ENCODE peak calls at places on chromosomes 2 and 18, in seven cellular contexts. A is HTR-8/SVneo, M is glomerular endothelial cell, S is activated T-helper 1 cell treated with Interleukin-2 at 50 U/mL for 16 hours, X is astrocyte of the hippocampus, Q is aorta, W is D341Med. L is an unnamed sample.

GRCh38 chr18:76619342-76620315 is 124.6 kb upstream of the ZNF516 start:
- DNase-seq in S (no peak), A (no peak), M (no peak), X (peak), Q (peak), W (no peak), L (peak)

GRCh38 chr2:195414479-195414878 is 242.5 kb upstream of the SLC39A10 start:
- DNase-seq in W (no peak), S (no peak), M (no peak), Q (no peak), X (no peak), A (no peak), L (no peak)

GRCh38 chr2:14690926-14691325 is 58.4 kb downstream of the LRATD1 start:
- DNase-seq in Q (no peak), W (no peak), A (no peak), S (no peak), M (no peak), X (no peak), L (no peak)

GRCh38 chr18:55301836-55302235 is 286.2 kb downstream of the TCF4 start:
- DNase-seq in X (no peak), M (no peak), Q (no peak), W (no peak), S (no peak), A (no peak), L (no peak)

GRCh38 chr18:48900469-48900868 is 50.3 kb downstream of the SMAD7 start:
- DNase-seq in W (no peak), X (no peak), S (no peak), Q (no peak), M (no peak), A (no peak), L (no peak)

GRCh38 chr2:76268928-76269327 is 558.2 kb upstream of the GCFC2 start:
- DNase-seq in M (no peak), A (peak), S (no peak), Q (no peak), X (peak), W (no peak), L (peak)

GRCh38 chr2:96109931-96110511 is 6.3 kb downstream of the ADRA2B start:
- DNase-seq in A (no peak), W (no peak), Q (peak), M (no peak), S (no peak), X (no peak), L (no peak)

GRCh38 chr2:104853926-104854506 is at the start of gene POU3F3:
- DNase-seq in M (no peak), Q (peak), X (peak), A (no peak), W (peak), S (no peak), L (no peak)

GRCh38 chr2:11553661-11554429 is 20.0 kb downstream of the GREB1 start:
- DNase-seq in W (no peak), S (no peak), A (peak), X (peak), Q (no peak), M (no peak), L (no peak)

GRCh38 chr2:55490554-55490953 is 29.0 kb upstream of the CFAP36 start:
- DNase-seq in A (no peak), X (peak), Q (peak), W (peak), S (no peak), M (peak), L (peak)

GRCh38 chr2:1685078-1685956 is 59.0 kb downstream of the PXDN start:
- DNase-seq in S (no peak), X (no peak), Q (no peak), M (no peak), W (no peak), A (no peak), L (no peak)

GRCh38 chr18:48295586-48296311 is 113.4 kb downstream of the ZBTB7C start:
- DNase-seq in W (peak), A (no peak), S (no peak), M (no peak), X (peak), Q (no peak), L (no peak)

GRCh38 chr2:139080244-139080643 is 300.1 kb upstream of the NXPH2 start:
- DNase-seq in X (peak), M (no peak), A (no peak), W (no peak), Q (no peak), S (no peak), L (no peak)

GRCh38 chr2:148932536-148932935 is 57.5 kb downstream of the KIF5C start:
- DNase-seq in W (no peak), X (no peak), Q (no peak), M (no peak), S (no peak), A (no peak), L (no peak)

GRCh38 chr2:205662389-205662965 is 19.8 kb upstream of the NRP2 start:
- DNase-seq in Q (no peak), S (no peak), X (no peak), M (no peak), A (no peak), W (no peak), L (no peak)

GRCh38 chr18:31609886-31610646 is 18.4 kb downstream of the TTR start:
- DNase-seq in X (no peak), Q (no peak), A (no peak), M (no peak), W (no peak), S (no peak), L (no peak)

GRCh38 chr2:239825705-239825979 is 199.5 kb downstream of the NDUFA10 start:
- DNase-seq in W (peak), Q (peak), S (no peak), M (no peak), A (no peak), X (no peak), L (no peak)

GRCh38 chr18:72160504-72161445 is 383.4 kb downstream of the CBLN2 start:
- DNase-seq in S (no peak), Q (no peak), W (no peak), A (no peak), X (no peak), M (no peak), L (no peak)

GRCh38 chr2:15556311-15556930 is 4.7 kb downstream of the NBAS start:
- DNase-seq in Q (no peak), A (no peak), W (no peak), M (no peak), X (no peak), S (no peak), L (no peak)

GRCh38 chr2:86543335-86543734 is 19.9 kb downstream of the CHMP3 start:
- DNase-seq in W (no peak), M (no peak), A (no peak), S (no peak), X (no peak), Q (no peak), L (no peak)

GRCh38 chr2:168118733-168119518 is 128.5 kb downstream of the STK39 start:
- DNase-seq in A (peak), S (no peak), M (peak), X (peak), W (peak), Q (no peak), L (no peak)

L was measured in mucosa of gallbladder.